ENCODE peak calls at places on chromosomes 6 and 20, in five cellular contexts. Z is adrenal gland, Q is A549, F is esophagus squamous epithelium, E is GM12892. U is an unnamed sample.

GRCh38 chr20:19974621-19975435 is 42.3 kb upstream of the NAA20 start:
- DNase-seq in F (no peak), E (no peak), Z (peak), Q (peak), U (peak)

GRCh38 chr6:33914519-33915120 is 110.8 kb upstream of the MLN start:
- DNase-seq in Z (no peak), F (no peak), E (no peak), Q (no peak), U (no peak)

GRCh38 chr20:25242231-25242630 is 5.7 kb upstream of the PYGB start:
- DNase-seq in E (no peak), F (no peak), Q (no peak), Z (no peak), U (no peak)

GRCh38 chr6:137044366-137045220 is at the start of gene IL20RA:
- DNase-seq in F (no peak), Q (peak), Z (peak), E (peak), U (no peak)

GRCh38 chr6:24660100-24660499 is 6.6 kb downstream of the TDP2 start:
- DNase-seq in E (no peak), Q (no peak), Z (no peak), F (no peak), U (no peak)

GRCh38 chr20:38862226-38862625 is 56.7 kb downstream of the PPP1R16B start:
- DNase-seq in F (no peak), Z (no peak), Q (no peak), E (no peak), U (no peak)

GRCh38 chr6:38234141-38234540 is 405.6 kb downstream of the BTBD9 start:
- DNase-seq in E (no peak), F (no peak), Q (no peak), Z (no peak), U (no peak)

GRCh38 chr6:169884158-169884557 is 132.7 kb downstream of the ERMARD start:
- DNase-seq in E (no peak), Z (no peak), F (no peak), Q (no peak), U (no peak)

GRCh38 chr6:165987483-165988305 is 180.0 kb downstream of the TBXT start:
- DNase-seq in Q (peak), F (no peak), E (no peak), Z (peak), U (peak)

GRCh38 chr20:8534368-8534767 is 402.3 kb downstream of the PLCB1 start:
- DNase-seq in Q (no peak), Z (no peak), F (no peak), E (no peak), U (no peak)

GRCh38 chr20:43537921-43538854 is 20.6 kb upstream of the SGK2 start:
- DNase-seq in F (no peak), Q (peak), E (no peak), Z (peak), U (peak)

DNA sequence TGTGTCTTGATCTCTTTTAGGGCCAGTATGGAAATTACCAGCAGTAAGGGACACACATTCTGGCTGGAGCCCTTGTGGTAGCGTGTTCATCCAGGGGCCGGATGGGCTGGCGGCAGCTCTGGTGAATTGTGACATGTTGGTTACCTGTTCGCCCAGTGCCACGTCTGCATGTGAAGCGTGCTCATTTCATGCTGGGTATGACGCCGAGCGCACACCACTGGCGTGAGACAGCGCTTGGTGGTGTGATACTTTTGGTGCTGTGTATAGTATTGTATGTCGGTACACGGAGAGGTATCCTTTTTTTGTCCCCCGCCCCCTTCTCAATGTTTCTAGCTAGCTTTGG is 3.7 kb upstream of the MTG2 start:
- DNase-seq in F (no peak), E (no peak), Z (no peak), Q (no peak), U (no peak)
- TF ChIP-seq POLR2A in F (no peak), E (no peak), Z (no peak), Q (no peak), U (no peak)

DNA sequence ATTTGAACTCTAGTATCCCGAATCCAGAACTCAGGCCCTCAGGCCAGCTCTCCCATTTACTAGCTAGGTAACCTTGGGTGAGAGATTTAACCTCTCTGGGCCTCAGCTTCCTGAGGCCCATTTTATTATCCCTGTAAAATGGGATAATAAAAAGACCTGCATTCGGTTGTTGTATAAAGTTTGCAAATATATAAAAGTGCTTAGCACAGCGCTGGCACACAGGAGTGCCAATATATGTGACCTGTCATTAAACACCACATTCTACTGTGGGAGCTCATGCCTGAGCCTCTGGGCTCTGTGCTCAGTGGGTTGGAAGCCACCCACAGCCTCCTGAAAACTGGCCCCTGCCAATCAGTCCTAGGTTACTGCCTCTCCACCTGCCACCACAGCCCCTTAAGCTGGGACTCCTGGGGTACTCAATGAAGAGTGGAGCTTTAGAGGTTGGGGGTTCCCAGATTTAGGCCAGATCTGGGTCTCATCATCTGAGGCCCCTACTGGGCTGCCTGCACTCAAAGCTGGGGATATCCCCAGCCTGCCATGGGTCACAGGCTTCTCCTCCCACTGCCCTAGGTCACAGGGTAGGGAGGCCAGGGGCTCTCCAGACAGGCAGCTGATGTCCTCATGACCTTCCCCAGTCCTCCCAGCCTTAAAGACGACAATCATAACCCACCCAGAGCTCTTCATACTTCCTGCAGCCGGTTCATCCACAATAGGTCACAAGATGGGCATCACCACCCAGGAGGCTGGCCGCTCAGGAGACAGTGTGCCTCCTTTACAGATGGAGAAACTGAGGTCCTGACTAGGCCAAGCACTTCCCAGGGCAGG is 15.4 kb downstream of the TFEB start:
- DNase-seq in Q (no peak), E (no peak), Z (no peak), F (no peak), U (no peak)
- TF ChIP-seq POLR2A in Q (no peak), E (no peak), Z (no peak), F (no peak), U (no peak)

GRCh38 chr6:7107578-7108195 is at the start of gene RREB1:
- DNase-seq in Q (peak), Z (peak), E (peak), F (no peak), U (peak)
- TF ChIP-seq POLR2A in Q (no peak), Z (peak), E (peak), F (no peak), U (no peak)

GRCh38 chr6:43511824-43512415 is 1.8 kb upstream of the LRRC73 start:
- DNase-seq in E (no peak), Z (no peak), Q (no peak), F (no peak), U (no peak)
- TF ChIP-seq POLR2A in E (no peak), Z (no peak), Q (no peak), F (no peak), U (no peak)

DNA sequence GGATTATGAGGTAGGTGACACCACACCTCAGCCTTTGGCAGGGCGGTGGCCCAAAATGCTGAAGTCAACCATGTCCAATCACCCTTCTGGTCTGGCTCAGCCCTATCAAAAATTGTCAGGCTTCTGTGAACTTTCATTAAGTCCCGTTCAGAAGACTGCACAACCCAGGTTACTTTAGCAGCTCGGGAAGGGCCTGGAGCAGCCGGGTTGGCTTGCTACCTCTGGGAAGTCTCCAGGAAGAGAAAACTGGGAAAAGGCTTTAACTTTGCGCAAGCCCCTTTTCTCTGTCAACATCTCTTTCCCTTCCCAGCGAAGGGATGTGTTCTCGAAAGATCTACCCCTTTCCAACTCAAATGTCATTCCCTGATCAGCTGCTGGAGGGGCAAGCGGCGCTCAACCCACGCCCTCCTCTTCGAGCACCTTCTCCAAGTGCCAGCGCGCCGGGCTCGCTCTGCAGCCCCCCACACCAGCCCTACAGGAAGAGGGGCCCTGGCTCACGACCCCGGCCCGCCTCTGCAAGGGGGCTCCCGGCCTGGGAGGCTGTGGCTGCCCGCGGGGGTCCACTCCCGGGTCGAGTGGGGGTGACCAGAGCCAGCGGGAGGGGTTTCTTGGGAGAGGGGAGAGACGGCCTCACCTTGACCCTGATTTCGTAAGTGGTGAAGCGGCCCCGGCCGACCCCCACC is 573 bp downstream of the SNX3 start:
- DNase-seq in E (peak), F (peak), Z (no peak), Q (peak), U (no peak)
- TF ChIP-seq POLR2A in E (no peak), F (no peak), Z (peak), Q (no peak), U (no peak)

U was measured in H54.